ENCODE peak calls at places on chromosomes 7 and 10, in seven cellular contexts. I, R, O, H, D, W and L are unnamed samples.

GRCh38 chr7:26617066-26617465 is 247.3 kb downstream of the SKAP2 start:
- DNase-seq in I (no peak), R (no peak), O (no peak), H (no peak), D (no peak), W (no peak), L (no peak)

GRCh38 chr10:70441161-70441876 is at the start of gene NODAL:
- DNase-seq in I (no peak), R (no peak), O (no peak), H (no peak), D (peak), W (no peak), L (no peak)

GRCh38 chr10:73873843-73874215 is 526 bp downstream of the CAMK2G start:
- DNase-seq in I (no peak), R (no peak), O (no peak), H (no peak), D (no peak), W (no peak), L (no peak)

GRCh38 chr10:119316729-119317097 is 109.3 kb downstream of the GRK5 start:
- DNase-seq in I (peak), R (no peak), O (no peak), H (peak), D (peak), W (no peak), L (no peak)

GRCh38 chr10:3811331-3811870 is 26.4 kb upstream of the KLF6 start:
- DNase-seq in I (no peak), R (no peak), O (no peak), H (no peak), D (no peak), W (peak), L (no peak)

GRCh38 chr10:70007116-70007820 is 45.4 kb upstream of the MACROH2A2 start:
- DNase-seq in I (no peak), R (no peak), O (no peak), H (peak), D (no peak), W (no peak), L (no peak)

GRCh38 chr10:103692421-103693069 is 162.8 kb downstream of the SH3PXD2A start:
- DNase-seq in I (no peak), R (no peak), O (no peak), H (no peak), D (peak), W (no peak), L (no peak)

GRCh38 chr7:44791278-44792219 is 4.9 kb upstream of the PPIA start:
- DNase-seq in I (no peak), R (no peak), O (no peak), H (peak), D (no peak), W (no peak), L (no peak)

GRCh38 chr10:8158439-8159071 is 104.1 kb downstream of the GATA3 start:
- DNase-seq in I (no peak), R (no peak), O (no peak), H (no peak), D (no peak), W (no peak), L (no peak)

GRCh38 chr7:118218413-118219156 is 5.9 kb upstream of the ANKRD7 start:
- DNase-seq in I (no peak), R (no peak), O (no peak), H (no peak), D (no peak), W (no peak), L (no peak)

GRCh38 chr7:47806701-47807103 is 141.6 kb downstream of the PKD1L1 start:
- DNase-seq in I (no peak), R (no peak), O (no peak), H (no peak), D (no peak), W (no peak), L (no peak)

GRCh38 chr7:30445770-30446169 is 32.8 kb downstream of the NOD1 start:
- DNase-seq in I (peak), R (no peak), O (peak), H (no peak), D (no peak), W (peak), L (peak)

GRCh38 chr10:111076191-111076681 is 593 bp upstream of the ADRA2A start:
- DNase-seq in I (no peak), R (no peak), O (peak), H (no peak), D (peak), W (peak), L (no peak)

GRCh38 chr10:125159486-125159931 is 854 bp downstream of the CTBP2 start:
- DNase-seq in I (no peak), R (peak), O (peak), H (no peak), D (peak), W (peak), L (no peak)
- H3K27ac ChIP-seq in I (peak), R (peak), O (peak), H (peak), D (peak), W (peak), L (peak)

GRCh38 chr10:72276013-72276387 is 2.3 kb downstream of the DDIT4 start:
- DNase-seq in I (no peak), R (no peak), O (no peak), H (no peak), D (no peak), W (peak), L (no peak)

GRCh38 chr10:72277340-72277995 is 3.7 kb downstream of the DDIT4 start:
- DNase-seq in I (no peak), R (no peak), O (no peak), H (no peak), D (no peak), W (peak), L (no peak)

GRCh38 chr10:72278668-72279393 is 5.1 kb downstream of the DDIT4 start:
- DNase-seq in I (no peak), R (no peak), O (no peak), H (no peak), D (no peak), W (no peak), L (no peak)

GRCh38 chr10:72276421-72277339 is 3.0 kb downstream of the DDIT4 start:
- DNase-seq in I (no peak), R (no peak), O (no peak), H (no peak), D (no peak), W (peak), L (no peak)

GRCh38 chr10:72277996-72278667 is 4.4 kb downstream of the DDIT4 start:
- DNase-seq in I (no peak), R (no peak), O (no peak), H (no peak), D (no peak), W (no peak), L (no peak)
- H3K27ac ChIP-seq in I (no peak), R (no peak), O (peak), H (no peak), D (no peak), W (no peak), L (peak)

GRCh38 chr7:139738101-139738489 is 39.7 kb downstream of the HIPK2 start:
- DNase-seq in I (no peak), R (peak), O (no peak), H (no peak), D (peak), W (no peak), L (no peak)
- H3K27ac ChIP-seq in I (peak), R (peak), O (peak), H (no peak), D (no peak), W (no peak), L (peak)

GRCh38 chr7:139777304-139777890 is 401 bp downstream of the HIPK2 start:
- DNase-seq in I (no peak), R (no peak), O (peak), H (no peak), D (peak), W (peak), L (no peak)

GRCh38 chr7:139777948-139778841 is at the start of gene HIPK2:
- DNase-seq in I (peak), R (peak), O (peak), H (no peak), D (peak), W (peak), L (peak)

GRCh38 chr7:139775829-139776266 is 1.9 kb downstream of the HIPK2 start:
- DNase-seq in I (peak), R (no peak), O (no peak), H (peak), D (peak), W (peak), L (no peak)

GRCh38 chr7:139774376-139774775 is 3.4 kb downstream of the HIPK2 start:
- DNase-seq in I (no peak), R (no peak), O (no peak), H (peak), D (no peak), W (no peak), L (no peak)

GRCh38 chr7:139776486-139777303 is 1.1 kb downstream of the HIPK2 start:
- DNase-seq in I (no peak), R (no peak), O (peak), H (no peak), D (peak), W (no peak), L (no peak)
- H3K27ac ChIP-seq in I (peak), R (peak), O (peak), H (peak), D (peak), W (peak), L (peak)

GRCh38 chr10:5461914-5462840 is 37.2 kb downstream of the CALML5 start:
- DNase-seq in I (no peak), R (no peak), O (no peak), H (no peak), D (no peak), W (no peak), L (no peak)
- H3K27ac ChIP-seq in I (no peak), R (no peak), O (no peak), H (no peak), D (no peak), W (no peak), L (no peak)

GRCh38 chr7:24457215-24457549 is 116.1 kb upstream of the PALS2 start:
- DNase-seq in I (no peak), R (no peak), O (no peak), H (no peak), D (no peak), W (no peak), L (no peak)
- H3K27ac ChIP-seq in I (no peak), R (no peak), O (no peak), H (no peak), D (no peak), W (no peak), L (no peak)

GRCh38 chr10:133008736-133009135 is 66.4 kb upstream of the CFAP46 start:
- DNase-seq in I (no peak), R (no peak), O (no peak), H (no peak), D (no peak), W (no peak), L (no peak)

GRCh38 chr10:133009218-133009954 is 67.0 kb upstream of the CFAP46 start:
- DNase-seq in I (no peak), R (no peak), O (peak), H (no peak), D (no peak), W (no peak), L (no peak)

GRCh38 chr10:133008196-133008595 is 65.8 kb upstream of the CFAP46 start:
- DNase-seq in I (no peak), R (no peak), O (no peak), H (no peak), D (no peak), W (no peak), L (no peak)

GRCh38 chr10:133011883-133012282 is 69.5 kb upstream of the CFAP46 start:
- DNase-seq in I (no peak), R (no peak), O (no peak), H (no peak), D (no peak), W (no peak), L (no peak)

GRCh38 chr10:133010095-133010837 is 67.9 kb upstream of the CFAP46 start:
- DNase-seq in I (no peak), R (peak), O (no peak), H (no peak), D (no peak), W (no peak), L (no peak)
- H3K27ac ChIP-seq in I (no peak), R (no peak), O (peak), H (no peak), D (no peak), W (peak), L (peak)

DNA sequence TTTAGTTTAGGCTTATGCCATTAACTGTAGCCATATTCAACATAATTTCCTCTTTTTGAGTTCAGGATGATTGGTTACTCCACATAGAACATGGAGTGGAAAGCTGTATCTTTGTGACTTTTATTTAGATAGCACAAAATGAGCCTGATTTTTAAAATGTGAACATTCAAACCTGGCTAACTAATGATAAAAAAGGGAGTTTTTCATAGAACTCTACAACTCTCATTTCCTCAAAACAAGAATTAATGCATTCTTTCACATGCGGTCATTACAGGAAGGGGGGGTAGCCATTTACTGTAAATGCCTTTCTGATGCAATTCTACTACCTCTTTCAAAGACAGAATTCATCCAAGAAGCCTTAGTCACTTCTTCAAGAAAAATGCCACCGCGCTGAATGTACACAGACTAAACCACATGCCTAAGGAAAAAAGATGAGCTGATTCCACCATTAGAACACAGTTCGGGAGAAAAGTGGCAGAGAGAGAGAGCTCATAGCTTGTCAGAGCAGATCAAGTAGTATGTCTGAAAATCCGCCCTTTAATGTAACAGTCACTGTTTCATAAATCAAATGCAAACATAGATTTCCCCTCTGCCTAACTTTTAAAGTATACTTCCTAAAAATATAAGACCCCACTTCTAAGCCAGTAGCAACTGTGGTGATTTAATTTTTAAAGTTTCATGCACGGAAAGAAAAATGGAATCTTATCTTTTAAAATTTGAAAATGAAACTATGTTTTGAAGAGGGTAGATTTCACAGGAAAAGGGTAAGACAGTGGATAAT is 226.4 kb upstream of the KLF14 start:
- DNase-seq in I (no peak), R (no peak), O (no peak), H (peak), D (no peak), W (no peak), L (peak)
- H3K27ac ChIP-seq in I (no peak), R (no peak), O (peak), H (peak), D (no peak), W (no peak), L (peak)

DNA sequence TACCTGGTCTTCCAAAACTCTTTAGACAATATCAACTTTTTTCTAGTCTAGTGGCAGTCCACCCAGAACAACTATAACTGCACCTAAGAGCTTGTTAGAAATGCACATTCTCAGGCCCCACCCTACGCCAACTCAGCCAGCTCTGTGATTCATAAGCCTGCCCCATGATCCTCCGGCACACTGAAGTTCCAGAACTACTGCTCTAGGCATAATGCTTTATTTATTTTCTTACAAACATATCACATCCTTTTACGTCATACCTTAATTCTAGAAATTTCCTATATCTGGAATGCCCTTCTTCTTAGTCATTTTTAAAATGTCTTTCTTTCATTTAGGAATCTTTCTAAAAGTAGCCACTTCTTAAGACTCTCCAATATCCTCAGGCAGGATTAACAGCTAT is 480.2 kb downstream of the INHBA start:
- DNase-seq in I (no peak), R (no peak), O (no peak), H (peak), D (no peak), W (no peak), L (no peak)
- H3K27ac ChIP-seq in I (no peak), R (no peak), O (no peak), H (no peak), D (no peak), W (no peak), L (no peak)